ENCODE peak calls at places on chromosomes 1 and 21, in seven cellular contexts. Q, W, V, F, P, T and G are unnamed samples.

GRCh38 chr1:229808272-229808671 is 182.2 kb downstream of the URB2 start:
- DNase-seq in Q (no peak), W (no peak), V (no peak), F (no peak), P (no peak), T (no peak), G (no peak)

GRCh38 chr1:53505401-53505800 is 46.2 kb downstream of the DMRTB1 start:
- DNase-seq in Q (no peak), W (no peak), V (no peak), F (no peak), P (no peak), T (no peak), G (no peak)

GRCh38 chr1:46070164-46070814 is 62.1 kb downstream of the PIK3R3 start:
- DNase-seq in Q (no peak), W (no peak), V (no peak), F (no peak), P (no peak), T (no peak), G (peak; percentile 46)

GRCh38 chr1:201332021-201332420 is 45.5 kb downstream of the TNNT2 start:
- DNase-seq in Q (no peak), W (no peak), V (no peak), F (no peak), P (no peak), T (no peak), G (peak; percentile 23)

GRCh38 chr1:113199718-113200455 is 126.9 kb downstream of the LRIG2 start:
- DNase-seq in Q (no peak), W (no peak), V (no peak), F (peak; percentile 78), P (no peak), T (no peak), G (no peak)

GRCh38 chr1:155062702-155063411 is 683 bp upstream of the EFNA4 start:
- DNase-seq in Q (peak; percentile 74), W (peak; percentile 83), V (no peak), F (peak; percentile 98), P (no peak), T (peak; percentile 85), G (peak; percentile 54)

GRCh38 chr1:116078699-116079223 is 32.4 kb upstream of the MAB21L3 start:
- DNase-seq in Q (no peak), W (no peak), V (no peak), F (peak; percentile 46), P (no peak), T (no peak), G (no peak)

GRCh38 chr21:45554477-45555175 is 12.4 kb upstream of the SLC19A1 start:
- DNase-seq in Q (peak; percentile 85), W (peak; percentile 88), V (peak; percentile 64), F (peak; percentile 91), P (peak; percentile 80), T (peak; percentile 94), G (peak; percentile 72)

GRCh38 chr1:233790662-233791371 is 113.7 kb upstream of the SLC35F3 start:
- DNase-seq in Q (peak; percentile 43), W (peak; percentile 61), V (peak; percentile 87), F (peak; percentile 55), P (no peak), T (peak; percentile 45), G (no peak)

GRCh38 chr1:93734999-93735398 is 53.4 kb upstream of the BCAR3 start:
- DNase-seq in Q (peak; percentile 39), W (no peak), V (no peak), F (peak; percentile 72), P (no peak), T (no peak), G (no peak)

GRCh38 chr1:234533034-234533571 is 54.1 kb upstream of the TARBP1 start:
- DNase-seq in Q (no peak), W (no peak), V (peak; percentile 91), F (no peak), P (peak; percentile 87), T (no peak), G (no peak)

GRCh38 chr1:179053486-179053885 is 27.8 kb downstream of the FAM20B start:
- DNase-seq in Q (no peak), W (no peak), V (no peak), F (no peak), P (no peak), T (no peak), G (no peak)

GRCh38 chr1:72241397-72241796 is 40.9 kb downstream of the NEGR1 start:
- DNase-seq in Q (no peak), W (no peak), V (peak; percentile 3), F (no peak), P (no peak), T (no peak), G (no peak)

GRCh38 chr1:11131816-11132215 is 32.1 kb upstream of the EXOSC10 start:
- DNase-seq in Q (no peak), W (no peak), V (no peak), F (no peak), P (no peak), T (no peak), G (no peak)

GRCh38 chr1:175599212-175599681 is 144.1 kb downstream of the TNR start:
- DNase-seq in Q (peak; percentile 82), W (peak; percentile 52), V (no peak), F (peak; percentile 86), P (no peak), T (no peak), G (no peak)

GRCh38 chr1:228141082-228141870 is 1.2 kb downstream of the GUK1 start:
- DNase-seq in Q (peak; percentile 38), W (peak; percentile 48), V (peak; percentile 55), F (peak; percentile 36), P (no peak), T (no peak), G (peak; percentile 47)

GRCh38 chr1:111399792-111400610 is 27.5 kb downstream of the OVGP1 start:
- DNase-seq in Q (no peak), W (peak; percentile 41), V (peak; percentile 60), F (peak; percentile 82), P (peak; percentile 71), T (peak; percentile 53), G (no peak)

GRCh38 chr21:31111093-31111492 is 72.8 kb upstream of the KRTAP19-8 start:
- DNase-seq in Q (no peak), W (no peak), V (no peak), F (no peak), P (no peak), T (no peak), G (no peak)

GRCh38 chr1:222844108-222844779 is 29.4 kb downstream of the DISP1 start:
- DNase-seq in Q (no peak), W (no peak), V (no peak), F (no peak), P (no peak), T (no peak), G (no peak)

GRCh38 chr1:64598100-64598571 is 128.2 kb downstream of the CACHD1 start:
- DNase-seq in Q (no peak), W (no peak), V (peak; percentile 76), F (peak; percentile 76), P (no peak), T (no peak), G (no peak)

GRCh38 chr1:109201123-109201703 is 12.5 kb upstream of the SARS1 start:
- DNase-seq in Q (no peak), W (peak; percentile 75), V (peak; percentile 89), F (peak; percentile 90), P (peak; percentile 23), T (peak; percentile 45), G (no peak)

GRCh38 chr1:15110867-15111230 is 42.7 kb upstream of the TMEM51 start:
- DNase-seq in Q (no peak), W (no peak), V (no peak), F (peak; percentile 83), P (no peak), T (peak; percentile 30), G (no peak)

GRCh38 chr1:15111597-15111996 is 42.0 kb upstream of the TMEM51 start:
- DNase-seq in Q (no peak), W (no peak), V (no peak), F (no peak), P (no peak), T (no peak), G (no peak)

GRCh38 chr1:15107052-15107687 is 46.4 kb upstream of the TMEM51 start:
- DNase-seq in Q (no peak), W (no peak), V (no peak), F (no peak), P (no peak), T (no peak), G (no peak)

GRCh38 chr1:15107897-15108296 is 45.6 kb upstream of the TMEM51 start:
- DNase-seq in Q (no peak), W (no peak), V (no peak), F (no peak), P (no peak), T (no peak), G (no peak)

GRCh38 chr1:15110128-15110866 is 43.2 kb upstream of the TMEM51 start:
- DNase-seq in Q (no peak), W (no peak), V (no peak), F (no peak), P (no peak), T (no peak), G (no peak)
- TF ChIP-seq CTCF in Q (no peak), W (no peak), V (no peak), F (no peak), P (no peak), T (no peak), G (no peak)

GRCh38 chr21:44454747-44455523 is at the start of gene LRRC3:
- DNase-seq in Q (peak; percentile 81), W (peak; percentile 90), V (peak; percentile 95), F (peak; percentile 99), P (peak; percentile 83), T (peak; percentile 92), G (peak; percentile 81)

GRCh38 chr21:44456915-44457736 is 1.8 kb downstream of the LRRC3 start:
- DNase-seq in Q (no peak), W (no peak), V (no peak), F (no peak), P (no peak), T (no peak), G (no peak)

GRCh38 chr21:44454058-44454457 is 1.3 kb upstream of the LRRC3 start:
- DNase-seq in Q (no peak), W (no peak), V (no peak), F (no peak), P (no peak), T (no peak), G (no peak)

GRCh38 chr21:44456207-44456914 is 1.1 kb downstream of the LRRC3 start:
- DNase-seq in Q (no peak), W (no peak), V (no peak), F (no peak), P (no peak), T (no peak), G (no peak)

GRCh38 chr21:44455524-44456206 is 355 bp downstream of the LRRC3 start:
- DNase-seq in Q (peak; percentile 43), W (peak; percentile 55), V (peak; percentile 45), F (peak; percentile 78), P (no peak), T (peak; percentile 45), G (no peak)
- TF ChIP-seq CTCF in Q (no peak), W (peak; percentile 49), V (peak; percentile 61), F (peak; percentile 37), P (no peak), T (no peak), G (peak; percentile 14)

GRCh38 chr1:38608202-38608864 is 251.2 kb downstream of the RRAGC start:
- DNase-seq in Q (no peak), W (peak; percentile 65), V (no peak), F (peak; percentile 92), P (no peak), T (peak; percentile 61), G (no peak)
- TF ChIP-seq CTCF in Q (peak; percentile 46), W (peak; percentile 60), V (no peak), F (peak; percentile 95), P (no peak), T (peak; percentile 75), G (peak; percentile 27)

DNA sequence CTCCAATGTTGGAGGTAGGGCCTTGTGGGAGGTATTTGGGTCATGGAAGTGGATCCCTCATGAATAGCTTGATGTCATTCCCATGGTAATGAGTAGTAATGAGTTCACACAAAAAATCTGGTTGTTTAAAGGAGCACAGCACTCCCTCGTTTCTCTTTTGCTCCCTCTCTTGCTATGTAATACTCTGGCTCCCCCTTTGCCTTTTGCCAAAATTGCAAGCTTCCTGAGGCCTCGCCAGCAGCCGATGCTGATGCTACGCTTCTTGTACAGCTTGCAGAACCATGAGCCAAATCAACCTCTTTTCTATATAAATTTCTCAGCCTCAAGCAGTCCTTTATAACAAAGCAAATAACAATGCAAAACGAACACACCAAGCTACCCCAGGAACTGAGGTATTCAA is 80.9 kb downstream of the LHX9 start:
- DNase-seq in Q (no peak), W (no peak), V (no peak), F (peak; percentile 56), P (no peak), T (no peak), G (no peak)
- TF ChIP-seq CTCF in Q (no peak), W (no peak), V (no peak), F (peak; percentile 49), P (no peak), T (no peak), G (no peak)